ENCODE peak calls at places on chromosome 13, in ten cellular contexts. G is osteocyte, T is GM13976, P is epithelial cell of esophagus, O is bronchial epithelial cell, W is astrocyte of the spinal cord, A is heart left ventricle, Z is pancreas, K is fibroblast of mammary gland, Q is heart right ventricle. L is an unnamed sample.

GRCh38 chr13:27621116-27621365 is 651 bp upstream of the POLR1D start:
- DNase-seq in W (peak), K (no peak), A (no peak), Z (no peak), Q (no peak), P (peak), O (no peak), G (no peak), T (no peak), L (no peak)

GRCh38 chr13:33968520-33969507 is 150.9 kb downstream of the RFC3 start:
- DNase-seq in P (no peak), W (no peak), Q (no peak), A (no peak), K (no peak), G (no peak), Z (no peak), O (no peak), T (no peak), L (no peak)

GRCh38 chr13:113616281-113616906 is 31.8 kb downstream of the TFDP1 start:
- DNase-seq in Z (no peak), A (no peak), P (no peak), T (no peak), G (no peak), O (peak), K (peak), W (peak), Q (no peak), L (no peak)

GRCh38 chr13:99386495-99386894 is 79.3 kb upstream of the GPR183 start:
- DNase-seq in P (no peak), Z (no peak), A (no peak), T (no peak), K (no peak), W (no peak), Q (no peak), O (no peak), G (peak), L (no peak)

GRCh38 chr13:78298657-78299056 is 304.7 kb downstream of the POU4F1 start:
- DNase-seq in T (no peak), W (peak), K (peak), Q (no peak), O (peak), Z (no peak), P (peak), G (no peak), A (no peak), L (peak)

GRCh38 chr13:60327551-60327950 is 69.5 kb upstream of the TDRD3 start:
- DNase-seq in W (no peak), Z (no peak), T (no peak), A (no peak), P (no peak), O (no peak), Q (no peak), G (no peak), K (no peak), L (no peak)

GRCh38 chr13:20489185-20489820 is 36.4 kb downstream of the CRYL1 start:
- DNase-seq in K (peak), P (peak), W (no peak), T (no peak), G (no peak), O (peak), A (no peak), Q (no peak), Z (no peak), L (no peak)

GRCh38 chr13:79907527-79907926 is 426.6 kb downstream of the NDFIP2 start:
- DNase-seq in K (no peak), T (no peak), W (no peak), O (no peak), G (no peak), A (no peak), Q (no peak), P (no peak), Z (no peak), L (no peak)

GRCh38 chr13:46905249-46905648 is 8.4 kb upstream of the HTR2A start:
- DNase-seq in K (peak), P (peak), Z (no peak), W (no peak), T (no peak), G (no peak), A (no peak), O (no peak), Q (no peak), L (no peak)

GRCh38 chr13:87942204-87942603 is 271.0 kb downstream of the SLITRK5 start:
- DNase-seq in Z (no peak), A (no peak), T (no peak), P (peak), G (no peak), K (peak), Q (no peak), O (peak), W (no peak), L (peak)

GRCh38 chr13:90253806-90254205 is 1093.7 kb upstream of the MIR17HG start:
- DNase-seq in P (no peak), Z (no peak), A (no peak), T (no peak), Q (no peak), G (no peak), W (no peak), O (no peak), K (no peak), L (no peak)

DNA sequence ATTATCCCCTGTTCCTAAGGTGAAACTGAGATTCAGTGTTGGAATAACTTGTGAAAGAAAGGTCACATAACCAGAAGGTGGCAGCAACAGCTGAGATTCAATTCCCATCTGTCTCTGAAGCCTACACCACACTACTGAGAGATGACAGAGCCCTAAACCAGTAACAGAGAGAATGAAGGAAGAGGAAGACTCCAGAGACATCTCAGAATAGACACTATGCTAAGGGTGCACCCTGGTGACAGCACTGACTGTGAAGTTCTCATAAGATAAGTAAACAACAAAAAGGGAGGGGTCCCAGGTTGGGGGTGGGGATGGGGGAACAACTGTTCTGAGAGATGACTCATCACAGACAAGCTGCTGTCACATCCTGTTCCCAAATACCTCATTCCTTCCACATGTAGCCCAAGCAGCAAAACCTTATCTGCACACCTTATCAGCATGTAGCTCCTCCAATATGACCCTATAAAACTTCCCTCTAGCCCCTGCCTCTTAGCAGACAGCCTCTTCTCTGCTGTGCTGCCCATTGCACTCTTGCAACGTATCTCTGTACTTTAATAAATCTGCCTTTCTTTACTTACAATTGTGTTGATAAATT is 46.5 kb downstream of the UTP14C start:
- DNase-seq in K (peak), Z (no peak), Q (no peak), P (peak), T (peak), G (no peak), W (peak), O (peak), A (no peak), L (peak)
- TF ChIP-seq CTCF in K (peak), Z (no peak), Q (no peak), P (peak), T (no peak), G (peak), W (no peak), O (peak), A (peak), L (no peak)

GRCh38 chr13:45700971-45701900 is 884 bp upstream of the CBY2 start:
- DNase-seq in G (no peak), T (peak), Q (no peak), W (no peak), P (no peak), K (no peak), O (no peak), Z (no peak), A (no peak), L (no peak)
- TF ChIP-seq CTCF in G (no peak), T (no peak), Q (no peak), W (no peak), P (no peak), K (no peak), O (no peak), Z (no peak), A (no peak), L (no peak)

GRCh38 chr13:63381078-63381859 is 1965.6 kb upstream of the PCDH20 start:
- DNase-seq in G (no peak), T (no peak), W (no peak), P (peak), K (no peak), Q (no peak), Z (no peak), O (peak), A (no peak), L (peak)

GRCh38 chr13:63377986-63378385 is 1962.3 kb upstream of the PCDH20 start:
- DNase-seq in Z (no peak), T (no peak), W (no peak), O (no peak), P (no peak), G (no peak), K (no peak), A (no peak), Q (no peak), L (no peak)
- TF ChIP-seq CTCF in Z (no peak), T (no peak), W (no peak), O (no peak), P (no peak), G (no peak), K (no peak), A (no peak), Q (no peak), L (no peak)

DNA sequence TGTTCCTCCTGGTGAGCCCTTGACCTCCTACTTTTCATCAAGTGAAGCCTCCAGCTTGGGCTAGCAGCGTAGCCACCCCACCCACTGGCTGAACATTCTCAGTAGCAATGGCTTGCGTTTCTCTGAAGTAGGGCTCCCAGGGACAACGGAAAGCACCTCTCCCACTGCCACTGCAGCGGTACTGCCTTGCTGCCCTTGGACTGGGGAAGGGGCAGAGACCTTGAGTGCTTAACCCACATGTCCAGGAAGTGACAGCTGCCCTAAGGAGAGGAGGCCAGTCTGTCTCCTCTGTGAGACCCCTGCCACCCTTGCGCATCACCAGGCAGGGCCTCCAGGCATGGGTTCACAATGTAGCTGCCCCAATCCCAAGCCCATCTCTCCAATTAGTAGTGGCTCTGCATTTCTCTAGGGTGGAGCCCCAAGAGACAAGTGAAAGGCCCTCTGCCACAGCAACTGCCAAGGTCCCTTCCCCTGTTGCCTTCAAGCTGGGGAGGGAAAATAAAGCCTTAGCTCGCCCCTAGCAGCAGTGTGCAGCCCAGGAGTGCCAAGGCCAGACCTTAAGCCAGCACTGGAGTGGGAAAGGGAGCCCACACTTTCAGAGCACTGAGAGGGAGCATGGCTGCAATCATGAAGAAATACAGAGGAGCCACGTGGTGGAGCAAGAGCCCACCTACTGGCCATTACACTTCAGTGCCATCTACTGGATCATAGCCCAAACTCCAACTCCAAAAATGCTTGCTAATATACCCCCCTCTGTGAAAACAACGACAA is 175.9 kb upstream of the TRPC4 start:
- DNase-seq in G (no peak), Z (no peak), O (peak), T (no peak), Q (no peak), P (peak), K (peak), W (peak), A (no peak), L (peak)
- TF ChIP-seq CTCF in G (peak), Z (no peak), O (peak), T (peak), Q (peak), P (peak), K (peak), W (peak), A (peak), L (peak)

GRCh38 chr13:37173214-37173613 is 67.8 kb upstream of the CSNK1A1L start:
- DNase-seq in G (no peak), O (no peak), W (peak), A (no peak), Q (no peak), P (peak), T (no peak), Z (no peak), K (peak), L (no peak)
- TF ChIP-seq CTCF in G (peak), O (no peak), W (no peak), A (no peak), Q (no peak), P (no peak), T (no peak), Z (no peak), K (peak), L (no peak)

GRCh38 chr13:29564828-29565227 is 30.7 kb downstream of the SLC7A1 start:
- DNase-seq in Q (no peak), A (no peak), P (no peak), G (no peak), T (no peak), W (no peak), O (no peak), K (no peak), Z (no peak), L (no peak)
- TF ChIP-seq CTCF in Q (no peak), A (peak), P (no peak), G (peak), T (no peak), W (peak), O (no peak), K (peak), Z (no peak), L (peak)

GRCh38 chr13:110960219-110960618 is 45.4 kb upstream of the ANKRD10 start:
- DNase-seq in Z (no peak), A (no peak), G (no peak), O (no peak), P (no peak), W (no peak), T (no peak), K (no peak), Q (no peak), L (no peak)

GRCh38 chr13:110953833-110954532 is 39.1 kb upstream of the ANKRD10 start:
- DNase-seq in T (no peak), A (no peak), W (no peak), O (no peak), P (no peak), Z (no peak), G (peak), Q (no peak), K (no peak), L (no peak)

GRCh38 chr13:110953416-110953815 is 38.5 kb upstream of the ANKRD10 start:
- DNase-seq in K (no peak), O (no peak), G (peak), P (no peak), A (no peak), T (no peak), Z (no peak), W (no peak), Q (no peak), L (no peak)

GRCh38 chr13:110957931-110958330 is 43.1 kb upstream of the ANKRD10 start:
- DNase-seq in O (no peak), A (no peak), T (no peak), K (no peak), Z (no peak), P (no peak), G (peak), Q (no peak), W (no peak), L (no peak)

GRCh38 chr13:110957181-110957884 is 42.5 kb upstream of the ANKRD10 start:
- DNase-seq in G (peak), O (no peak), A (no peak), W (peak), K (peak), P (no peak), Z (no peak), T (no peak), Q (no peak), L (peak)
- TF ChIP-seq CTCF in G (peak), O (peak), A (peak), W (peak), K (peak), P (no peak), Z (no peak), T (no peak), Q (no peak), L (peak)